ENCODE peak calls at places on chromosomes 3 and 15, in six cellular contexts. Y, E, T, Z, N and G are unnamed samples.
A peak's percentile ranks its signal among the peaks of the same experiment; 100 is the strongest.

GRCh38 chr3:23923786-23924185 is 6.9 kb downstream of the RPL15 start:
- DNase-seq in Y (no peak), E (no peak), T (no peak), Z (no peak), N (no peak), G (no peak)

GRCh38 chr15:56211960-56212550 is 31.6 kb downstream of the RFX7 start:
- DNase-seq in Y (no peak), E (no peak), T (no peak), Z (no peak), N (no peak), G (no peak)

GRCh38 chr3:158430968-158431367 is 140.0 kb upstream of the MLF1 start:
- DNase-seq in Y (no peak), E (no peak), T (no peak), Z (no peak), N (peak; percentile 3), G (no peak)

GRCh38 chr3:149610351-149611105 is 47.3 kb downstream of the WWTR1 start:
- DNase-seq in Y (no peak), E (no peak), T (no peak), Z (no peak), N (peak; percentile 59), G (no peak)

GRCh38 chr3:32177702-32178198 is 60.7 kb upstream of the CMTM8 start:
- DNase-seq in Y (peak; percentile 21), E (peak; percentile 64), T (peak; percentile 34), Z (peak; percentile 48), N (peak; percentile 78), G (peak; percentile 81)

GRCh38 chr3:193499801-193500485 is 54.8 kb downstream of the ATP13A4 start:
- DNase-seq in Y (no peak), E (no peak), T (no peak), Z (no peak), N (no peak), G (no peak)

GRCh38 chr3:101646726-101647125 is 30.2 kb downstream of the ZBTB11 start:
- DNase-seq in Y (no peak), E (no peak), T (no peak), Z (peak; percentile 14), N (peak; percentile 83), G (no peak)

GRCh38 chr3:52456169-52456799 is 880 bp downstream of the NISCH start:
- DNase-seq in Y (no peak), E (no peak), T (peak; percentile 58), Z (peak; percentile 73), N (no peak), G (peak; percentile 15)

GRCh38 chr3:4271834-4272233 is 31.3 kb upstream of the SETMAR start:
- DNase-seq in Y (no peak), E (no peak), T (no peak), Z (peak; percentile 56), N (peak; percentile 5), G (no peak)